ENCODE peak calls at places on chromosomes 2 and 18, in five cellular contexts. One of them, this sample, is unnamed.

GRCh38 chr18:51668632-51669031 is 471.2 kb upstream of the MEX3C start:
- DNase-seq in HCT116: no peak
- DNase-seq in heart left ventricle: no peak
- DNase-seq in ascending aorta: no peak
- DNase-seq in stomach: no peak
- DNase-seq in this sample: no peak

GRCh38 chr2:24203029-24203786 is 28.4 kb downstream of the FAM228A start:
- DNase-seq in HCT116: no peak
- DNase-seq in heart left ventricle: no peak
- DNase-seq in ascending aorta: no peak
- DNase-seq in stomach: no peak
- DNase-seq in this sample: no peak

GRCh38 chr2:76870581-76870980 is 651.6 kb downstream of the LRRTM4 start:
- DNase-seq in HCT116: no peak
- DNase-seq in heart left ventricle: no peak
- DNase-seq in ascending aorta: no peak
- DNase-seq in stomach: no peak
- DNase-seq in this sample: no peak

GRCh38 chr2:84880645-84881521 is at the start of gene TRABD2A:
- DNase-seq in HCT116: no peak
- DNase-seq in heart left ventricle: no peak
- DNase-seq in ascending aorta: peak; percentile 60
- DNase-seq in stomach: peak; percentile 30
- DNase-seq in this sample: peak; percentile 59

GRCh38 chr2:225041210-225041870 is 928 bp downstream of the DOCK10 start:
- DNase-seq in HCT116: no peak
- DNase-seq in heart left ventricle: no peak
- DNase-seq in ascending aorta: no peak
- DNase-seq in stomach: peak; percentile 33
- DNase-seq in this sample: no peak

GRCh38 chr2:221562226-221562625 is 9.9 kb downstream of the EPHA4 start:
- DNase-seq in HCT116: no peak
- DNase-seq in heart left ventricle: no peak
- DNase-seq in ascending aorta: no peak
- DNase-seq in stomach: no peak
- DNase-seq in this sample: no peak

GRCh38 chr2:113406114-113406513 is 31.4 kb upstream of the ZNG1B start:
- DNase-seq in HCT116: no peak
- DNase-seq in heart left ventricle: no peak
- DNase-seq in ascending aorta: no peak
- DNase-seq in stomach: no peak
- DNase-seq in this sample: no peak

GRCh38 chr2:40220177-40220925 is 231.5 kb downstream of the SLC8A1 start:
- DNase-seq in HCT116: no peak
- DNase-seq in heart left ventricle: peak; percentile 47
- DNase-seq in ascending aorta: no peak
- DNase-seq in stomach: no peak
- DNase-seq in this sample: no peak

GRCh38 chr2:9595746-9596145 is 35.1 kb downstream of the YWHAQ start:
- DNase-seq in HCT116: no peak
- DNase-seq in heart left ventricle: no peak
- DNase-seq in ascending aorta: no peak
- DNase-seq in stomach: no peak
- DNase-seq in this sample: no peak

GRCh38 chr18:36899289-36899688 is 70.4 kb downstream of the KIAA1328 start:
- DNase-seq in HCT116: peak; percentile 39
- DNase-seq in heart left ventricle: no peak
- DNase-seq in ascending aorta: no peak
- DNase-seq in stomach: no peak
- DNase-seq in this sample: no peak

GRCh38 chr2:29042581-29043075 is 31.7 kb downstream of the PCARE start:
- DNase-seq in HCT116: no peak
- DNase-seq in heart left ventricle: peak; percentile 44
- DNase-seq in ascending aorta: no peak
- DNase-seq in stomach: no peak
- DNase-seq in this sample: no peak

GRCh38 chr2:109290887-109291675 is 162.1 kb downstream of the SH3RF3 start:
- DNase-seq in HCT116: no peak
- DNase-seq in heart left ventricle: peak; percentile 52
- DNase-seq in ascending aorta: peak; percentile 73
- DNase-seq in stomach: no peak
- DNase-seq in this sample: no peak

GRCh38 chr2:236366406-236366805 is 102.2 kb upstream of the ASB18 start:
- DNase-seq in HCT116: no peak
- DNase-seq in heart left ventricle: no peak
- DNase-seq in ascending aorta: no peak
- DNase-seq in stomach: no peak
- DNase-seq in this sample: no peak

GRCh38 chr2:8515390-8515761 is 166.5 kb upstream of the ID2 start:
- DNase-seq in HCT116: no peak
- DNase-seq in heart left ventricle: peak; percentile 72
- DNase-seq in ascending aorta: peak; percentile 75
- DNase-seq in stomach: peak; percentile 45
- DNase-seq in this sample: no peak

GRCh38 chr2:55929476-55929875 is 5.9 kb upstream of the EFEMP1 start:
- DNase-seq in HCT116: no peak
- DNase-seq in heart left ventricle: no peak
- DNase-seq in ascending aorta: no peak
- DNase-seq in stomach: no peak
- DNase-seq in this sample: no peak

GRCh38 chr2:144890828-144891227 is 370.9 kb upstream of the ZEB2 start:
- DNase-seq in HCT116: peak; percentile 37
- DNase-seq in heart left ventricle: no peak
- DNase-seq in ascending aorta: no peak
- DNase-seq in stomach: no peak
- DNase-seq in this sample: no peak

GRCh38 chr18:28485918-28486317 is 309.0 kb upstream of the CDH2 start:
- DNase-seq in HCT116: no peak
- DNase-seq in heart left ventricle: no peak
- DNase-seq in ascending aorta: no peak
- DNase-seq in stomach: no peak
- DNase-seq in this sample: no peak

GRCh38 chr2:101442042-101442666 is 32.8 kb downstream of the RFX8 start:
- DNase-seq in HCT116: no peak
- DNase-seq in heart left ventricle: no peak
- DNase-seq in ascending aorta: no peak
- DNase-seq in stomach: no peak
- DNase-seq in this sample: peak; percentile 86

GRCh38 chr2:230925443-230925878 is 419 bp upstream of the GPR55 start:
- DNase-seq in HCT116: no peak
- DNase-seq in heart left ventricle: no peak
- DNase-seq in ascending aorta: no peak
- DNase-seq in stomach: peak; percentile 24
- DNase-seq in this sample: peak; percentile 29

GRCh38 chr2:235936493-235936892 is 231.7 kb downstream of the GBX2 start:
- DNase-seq in HCT116: no peak
- DNase-seq in heart left ventricle: no peak
- DNase-seq in ascending aorta: no peak
- DNase-seq in stomach: peak; percentile 2
- DNase-seq in this sample: no peak

GRCh38 chr2:231714639-231715498 is 6.5 kb downstream of the PTMA start:
- DNase-seq in HCT116: peak; percentile 38
- DNase-seq in heart left ventricle: peak; percentile 70
- DNase-seq in ascending aorta: peak; percentile 88
- DNase-seq in stomach: peak; percentile 80
- DNase-seq in this sample: peak; percentile 76

GRCh38 chr2:100614455-100615000 is 51.7 kb downstream of the PDCL3 start:
- DNase-seq in HCT116: no peak
- DNase-seq in heart left ventricle: no peak
- DNase-seq in ascending aorta: no peak
- DNase-seq in stomach: no peak
- DNase-seq in this sample: no peak

GRCh38 chr2:14634223-14634884 is 1.8 kb downstream of the LRATD1 start:
- DNase-seq in HCT116: no peak
- DNase-seq in heart left ventricle: peak; percentile 79
- DNase-seq in ascending aorta: peak; percentile 82
- DNase-seq in stomach: peak; percentile 93
- DNase-seq in this sample: no peak

GRCh38 chr18:6835345-6835744 is 105.8 kb downstream of the ARHGAP28 start:
- DNase-seq in HCT116: no peak
- DNase-seq in heart left ventricle: no peak
- DNase-seq in ascending aorta: no peak
- DNase-seq in stomach: no peak
- DNase-seq in this sample: no peak

GRCh38 chr2:189623049-189623448 is 38.2 kb upstream of the ASNSD1 start:
- DNase-seq in HCT116: no peak
- DNase-seq in heart left ventricle: no peak
- DNase-seq in ascending aorta: no peak
- DNase-seq in stomach: no peak
- DNase-seq in this sample: no peak

GRCh38 chr2:240567872-240568677 is at the start of gene RNPEPL1:
- DNase-seq in HCT116: no peak
- DNase-seq in heart left ventricle: peak; percentile 44
- DNase-seq in ascending aorta: peak; percentile 65
- DNase-seq in stomach: peak; percentile 60
- DNase-seq in this sample: peak; percentile 42
- H3K27ac ChIP-seq in HCT116: peak within 1 kb of the TSS; percentile 93
- H3K27ac ChIP-seq in heart left ventricle: peak within 1 kb of the TSS; percentile 94
- H3K27ac ChIP-seq in ascending aorta: peak within 1 kb of the TSS; percentile 96
- H3K27ac ChIP-seq in stomach: peak within 1 kb of the TSS; percentile 98
- H3K27ac ChIP-seq in this sample: no peak within 1 kb of the TSS

GRCh38 chr2:72835403-72835802 is 9.6 kb upstream of the EXOC6B start:
- DNase-seq in HCT116: no peak
- DNase-seq in heart left ventricle: no peak
- DNase-seq in ascending aorta: no peak
- DNase-seq in stomach: no peak
- DNase-seq in this sample: no peak

GRCh38 chr2:72841462-72842125 is 15.8 kb upstream of the EXOC6B start:
- DNase-seq in HCT116: no peak
- DNase-seq in heart left ventricle: no peak
- DNase-seq in ascending aorta: no peak
- DNase-seq in stomach: no peak
- DNase-seq in this sample: no peak

GRCh38 chr2:72834561-72834960 is 8.7 kb upstream of the EXOC6B start:
- DNase-seq in HCT116: no peak
- DNase-seq in heart left ventricle: no peak
- DNase-seq in ascending aorta: no peak
- DNase-seq in stomach: no peak
- DNase-seq in this sample: no peak

GRCh38 chr2:72833084-72833714 is 7.4 kb upstream of the EXOC6B start:
- DNase-seq in HCT116: no peak
- DNase-seq in heart left ventricle: no peak
- DNase-seq in ascending aorta: no peak
- DNase-seq in stomach: no peak
- DNase-seq in this sample: no peak

DNA sequence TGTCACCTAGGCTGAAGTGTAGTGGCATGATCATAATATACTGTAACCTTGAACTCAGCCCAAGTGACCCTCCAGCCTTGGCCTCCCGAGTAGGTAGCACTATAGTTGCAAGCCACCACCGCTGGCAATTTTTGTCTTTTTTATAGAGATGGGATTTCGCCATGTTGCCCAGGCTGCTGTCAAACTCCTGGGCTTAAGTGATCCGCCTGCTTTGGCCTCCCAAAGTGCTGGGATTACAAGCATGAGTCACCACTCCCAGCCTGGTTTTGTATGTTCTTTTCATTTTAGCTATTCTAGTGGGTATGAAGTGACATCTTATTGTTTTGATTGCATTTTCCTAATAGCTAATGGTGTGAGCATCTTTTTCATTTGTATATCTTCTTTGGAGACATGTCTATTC is 11.3 kb upstream of the EXOC6B start:
- DNase-seq in HCT116: no peak
- DNase-seq in heart left ventricle: no peak
- DNase-seq in ascending aorta: no peak
- DNase-seq in stomach: no peak
- DNase-seq in this sample: no peak
- H3K27ac ChIP-seq in HCT116: no peak overlapping the region
- H3K27ac ChIP-seq in heart left ventricle: no peak overlapping the region
- H3K27ac ChIP-seq in ascending aorta: no peak overlapping the region
- H3K27ac ChIP-seq in stomach: no peak overlapping the region
- H3K27ac ChIP-seq in this sample: no peak overlapping the region

DNA sequence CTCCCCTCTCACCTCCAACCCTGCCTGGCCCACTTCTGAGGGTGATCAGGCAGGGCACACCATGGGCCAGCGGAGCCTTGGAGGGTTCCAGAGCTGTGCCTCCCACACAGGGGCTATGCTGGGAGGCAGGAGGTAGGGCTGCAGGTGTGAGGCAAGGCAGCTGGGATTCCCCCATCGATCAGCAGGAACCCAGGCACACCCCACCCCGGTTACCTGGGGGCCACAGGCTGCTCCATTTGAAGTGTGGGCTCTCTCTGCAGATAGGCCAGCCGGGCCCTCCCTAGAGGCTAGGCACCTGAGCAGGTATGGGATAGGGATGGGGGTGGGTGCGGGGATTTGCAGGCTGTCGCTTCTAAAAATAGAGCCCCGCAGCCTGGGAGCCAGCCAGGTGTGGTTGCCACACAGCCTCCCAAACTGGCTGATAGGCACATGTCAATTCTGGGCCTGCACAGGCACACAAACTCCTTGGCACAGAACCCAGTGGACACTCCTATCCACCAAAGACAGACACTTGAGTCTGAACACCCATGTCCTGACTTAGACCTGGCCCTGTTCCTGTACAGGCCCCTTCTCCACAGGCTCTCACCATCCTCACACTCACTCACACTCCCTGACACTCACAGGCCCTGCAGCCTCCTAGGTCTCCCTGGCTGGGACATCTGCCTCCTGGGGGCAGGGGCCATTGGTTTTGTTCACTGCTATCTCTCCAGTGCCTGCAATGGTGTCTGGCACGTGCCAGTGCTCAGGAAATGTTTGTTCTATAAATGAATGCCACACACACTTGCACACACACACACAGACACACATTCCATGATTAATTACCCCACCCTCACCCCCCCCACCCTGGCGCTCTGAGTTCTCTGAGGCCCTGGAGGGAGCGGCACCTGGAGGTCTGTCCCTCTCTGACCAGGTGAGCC is 73.4 kb downstream of the ZFP36L2 start:
- DNase-seq in HCT116: no peak
- DNase-seq in heart left ventricle: peak; percentile 71
- DNase-seq in ascending aorta: no peak
- DNase-seq in stomach: peak; percentile 60
- DNase-seq in this sample: no peak
- H3K27ac ChIP-seq in HCT116: no peak overlapping the region
- H3K27ac ChIP-seq in heart left ventricle: no peak overlapping the region
- H3K27ac ChIP-seq in ascending aorta: no peak overlapping the region
- H3K27ac ChIP-seq in stomach: no peak overlapping the region
- H3K27ac ChIP-seq in this sample: no peak overlapping the region

DNA sequence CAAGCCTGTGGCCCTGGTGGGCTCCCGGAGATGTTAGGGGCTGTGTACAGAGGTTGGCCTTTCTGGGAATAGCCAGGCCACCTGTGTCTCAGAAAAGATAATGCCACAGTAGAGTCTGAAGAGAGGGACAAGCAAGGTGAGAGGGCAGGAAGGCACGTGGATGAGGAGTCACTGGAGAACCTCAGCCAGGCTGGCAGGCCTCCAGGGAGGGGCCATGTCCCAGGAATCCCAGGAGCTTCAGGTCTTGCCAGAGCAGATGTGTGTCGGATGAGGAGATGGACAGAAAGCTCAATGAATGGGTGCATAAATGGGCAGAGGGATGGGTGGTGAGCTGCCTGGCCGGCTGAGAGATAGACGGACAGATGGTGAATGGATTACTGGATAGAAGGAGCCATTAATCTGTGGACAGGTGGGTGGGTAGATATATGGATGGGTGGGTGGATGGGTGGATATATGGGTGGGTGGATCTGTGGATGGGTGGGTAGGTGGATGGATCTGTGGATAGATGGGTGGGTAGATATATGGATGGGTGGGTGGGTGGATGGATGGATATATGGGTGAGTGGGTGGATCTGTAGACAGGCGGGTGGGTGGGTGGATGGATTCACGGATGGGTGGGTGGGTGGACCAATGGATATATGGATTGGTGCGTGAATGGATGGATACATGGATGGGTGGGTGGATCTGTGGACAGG is 7.9 kb upstream of the OTOF start:
- DNase-seq in HCT116: no peak
- DNase-seq in heart left ventricle: peak; percentile 20
- DNase-seq in ascending aorta: no peak
- DNase-seq in stomach: no peak
- DNase-seq in this sample: no peak
- H3K27ac ChIP-seq in HCT116: no peak overlapping the region
- H3K27ac ChIP-seq in heart left ventricle: no peak overlapping the region
- H3K27ac ChIP-seq in ascending aorta: no peak overlapping the region
- H3K27ac ChIP-seq in stomach: no peak overlapping the region
- H3K27ac ChIP-seq in this sample: no peak overlapping the region